ENCODE peak calls at places on chromosomes 3 and 15, in ten cellular contexts. J is neural progenitor cell, C is BJ, O is heart right ventricle, S is AG04450, Q is fibroblast of lung, U is fibroblast of pulmonary artery, A is GM06990, I is fibroblast of mammary gland, D is neuronal stem cell. F is an unnamed sample.

GRCh38 chr15:55703873-55704285 is 39.1 kb downstream of the PRTG start:
- DNase-seq in J (no peak), C (peak), O (no peak), S (no peak), Q (peak), U (peak), A (peak), I (peak), D (no peak), F (peak)

GRCh38 chr3:123762805-123763204 is 121.3 kb downstream of the MYLK start:
- DNase-seq in J (no peak), C (no peak), O (no peak), S (no peak), Q (no peak), U (no peak), A (no peak), I (no peak), D (no peak), F (no peak)

GRCh38 chr3:56467108-56467507 is 1.2 kb downstream of the ERC2 start:
- DNase-seq in J (peak), C (no peak), O (peak), S (no peak), Q (peak), U (peak), A (peak), I (peak), D (peak), F (peak)

GRCh38 chr3:55191911-55192787 is 264.3 kb upstream of the LRTM1 start:
- DNase-seq in J (no peak), C (peak), O (no peak), S (peak), Q (peak), U (peak), A (no peak), I (peak), D (no peak), F (peak)

GRCh38 chr15:95277266-95277665 is 1045.9 kb downstream of the MCTP2 start:
- DNase-seq in J (no peak), C (peak), O (no peak), S (peak), Q (peak), U (no peak), A (no peak), I (peak), D (no peak), F (peak)

GRCh38 chr15:76196949-76197315 is 114.3 kb downstream of the ETFA start:
- DNase-seq in J (no peak), C (no peak), O (peak), S (no peak), Q (no peak), U (no peak), A (no peak), I (no peak), D (no peak), F (no peak)

GRCh38 chr3:44077267-44077666 is 164.4 kb upstream of the TOPAZ1 start:
- DNase-seq in J (peak), C (no peak), O (no peak), S (no peak), Q (no peak), U (peak), A (no peak), I (no peak), D (no peak), F (no peak)

GRCh38 chr15:59294961-59295741 is 77.5 kb downstream of the MYO1E start:
- DNase-seq in J (no peak), C (peak), O (no peak), S (peak), Q (peak), U (peak), A (no peak), I (peak), D (no peak), F (peak)

GRCh38 chr3:30166535-30166934 is 439.9 kb upstream of the TGFBR2 start:
- DNase-seq in J (no peak), C (no peak), O (no peak), S (no peak), Q (no peak), U (no peak), A (no peak), I (no peak), D (no peak), F (no peak)

GRCh38 chr3:128193153-128193552 is 39.9 kb downstream of the EEFSEC start:
- DNase-seq in J (no peak), C (no peak), O (no peak), S (no peak), Q (no peak), U (no peak), A (no peak), I (no peak), D (no peak), F (no peak)
- H3K4me3 ChIP-seq in J (no peak), C (no peak), O (no peak), S (no peak), Q (no peak), U (no peak), A (no peak), I (no peak), D (no peak), F (no peak)

GRCh38 chr15:31396881-31397560 is 70.4 kb downstream of the KLF13 start:
- DNase-seq in J (peak), C (peak), O (peak), S (no peak), Q (peak), U (peak), A (no peak), I (peak), D (peak), F (peak)
- H3K4me3 ChIP-seq in J (peak), C (no peak), O (no peak), S (no peak), Q (no peak), U (no peak), A (no peak), I (no peak), D (peak), F (no peak)

GRCh38 chr3:194167873-194168272 is 31.9 kb downstream of the HES1 start:
- DNase-seq in J (no peak), C (no peak), O (no peak), S (no peak), Q (no peak), U (no peak), A (no peak), I (no peak), D (no peak), F (no peak)

GRCh38 chr3:194165619-194166018 is 29.7 kb downstream of the HES1 start:
- DNase-seq in J (no peak), C (no peak), O (no peak), S (no peak), Q (no peak), U (no peak), A (no peak), I (no peak), D (no peak), F (no peak)

GRCh38 chr3:194168994-194169393 is 33.0 kb downstream of the HES1 start:
- DNase-seq in J (no peak), C (no peak), O (no peak), S (no peak), Q (no peak), U (no peak), A (no peak), I (no peak), D (no peak), F (no peak)

GRCh38 chr3:194166682-194167479 is 30.9 kb downstream of the HES1 start:
- DNase-seq in J (peak), C (no peak), O (peak), S (no peak), Q (peak), U (peak), A (no peak), I (no peak), D (no peak), F (no peak)

GRCh38 chr3:194167480-194167862 is 31.5 kb downstream of the HES1 start:
- DNase-seq in J (no peak), C (no peak), O (no peak), S (no peak), Q (no peak), U (no peak), A (no peak), I (no peak), D (no peak), F (no peak)
- H3K4me3 ChIP-seq in J (no peak), C (no peak), O (no peak), S (no peak), Q (no peak), U (no peak), A (no peak), I (no peak), D (no peak), F (no peak)

GRCh38 chr3:23550402-23550801 is 255.4 kb upstream of the UBE2E1 start:
- DNase-seq in J (no peak), C (no peak), O (no peak), S (no peak), Q (no peak), U (no peak), A (peak), I (no peak), D (no peak), F (no peak)

GRCh38 chr3:23546186-23546585 is 259.6 kb upstream of the UBE2E1 start:
- DNase-seq in J (no peak), C (no peak), O (no peak), S (no peak), Q (no peak), U (peak), A (no peak), I (no peak), D (no peak), F (no peak)

GRCh38 chr3:23548706-23549105 is 257.0 kb upstream of the UBE2E1 start:
- DNase-seq in J (no peak), C (no peak), O (no peak), S (no peak), Q (no peak), U (no peak), A (no peak), I (no peak), D (no peak), F (no peak)

GRCh38 chr3:23547905-23548304 is 257.9 kb upstream of the UBE2E1 start:
- DNase-seq in J (no peak), C (no peak), O (no peak), S (no peak), Q (peak), U (no peak), A (no peak), I (no peak), D (no peak), F (no peak)

DNA sequence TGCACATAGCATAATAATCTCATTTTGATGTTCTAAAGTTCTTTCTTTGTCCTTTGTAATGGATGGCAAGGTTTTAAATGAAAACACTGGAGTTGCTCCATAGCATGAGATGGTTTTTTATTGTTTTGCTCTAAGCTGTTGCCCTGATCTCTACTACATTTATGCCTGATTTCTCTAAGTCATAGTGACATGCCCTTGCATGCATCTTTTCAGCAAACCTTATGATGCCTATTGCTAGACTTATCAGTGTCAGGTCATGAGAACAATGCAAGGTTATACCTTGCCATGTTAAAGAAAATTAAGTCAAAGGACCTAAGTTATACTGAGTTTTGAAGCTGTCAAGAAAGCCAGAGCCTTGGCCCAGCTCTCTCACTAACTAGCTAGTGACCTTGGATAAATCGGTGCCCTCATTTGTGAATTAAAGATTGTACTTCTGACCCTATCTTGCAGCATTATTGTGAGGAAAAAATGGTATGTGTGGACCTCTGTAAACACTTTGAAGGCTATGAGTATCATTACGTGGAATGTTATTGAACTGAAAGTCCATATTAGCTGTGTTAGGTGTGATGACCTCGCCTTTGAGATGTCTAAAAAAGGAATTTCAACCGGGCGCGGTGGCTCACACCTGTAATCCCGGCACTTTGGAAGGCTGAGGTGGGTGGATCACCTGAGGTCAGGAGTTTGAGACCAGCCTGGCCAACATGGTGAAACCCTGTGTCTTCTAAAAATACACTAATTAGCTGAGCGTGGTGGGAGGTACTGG is 256.4 kb upstream of the UBE2E1 start:
- DNase-seq in J (no peak), C (no peak), O (no peak), S (no peak), Q (no peak), U (no peak), A (no peak), I (no peak), D (no peak), F (no peak)
- H3K4me3 ChIP-seq in J (no peak), C (no peak), O (no peak), S (no peak), Q (no peak), U (no peak), A (no peak), I (no peak), D (no peak), F (no peak)

GRCh38 chr3:48427630-48427962 is 2.3 kb downstream of the PLXNB1 start:
- DNase-seq in J (no peak), C (no peak), O (no peak), S (no peak), Q (no peak), U (no peak), A (no peak), I (no peak), D (no peak), F (no peak)
- H3K4me3 ChIP-seq in J (peak), C (no peak), O (peak), S (peak), Q (peak), U (no peak), A (no peak), I (no peak), D (peak), F (no peak)

GRCh38 chr3:62371032-62371734 is 2.2 kb downstream of the FEZF2 start:
- DNase-seq in J (peak), C (no peak), O (no peak), S (no peak), Q (no peak), U (no peak), A (no peak), I (no peak), D (no peak), F (no peak)

GRCh38 chr3:62369476-62369743 is 3.9 kb downstream of the FEZF2 start:
- DNase-seq in J (no peak), C (no peak), O (no peak), S (no peak), Q (no peak), U (no peak), A (no peak), I (no peak), D (no peak), F (no peak)

GRCh38 chr3:62370112-62371031 is 3.0 kb downstream of the FEZF2 start:
- DNase-seq in J (peak), C (no peak), O (no peak), S (no peak), Q (no peak), U (no peak), A (no peak), I (no peak), D (no peak), F (no peak)

GRCh38 chr3:62367735-62368704 is 5.3 kb downstream of the FEZF2 start:
- DNase-seq in J (peak), C (no peak), O (no peak), S (no peak), Q (no peak), U (no peak), A (no peak), I (no peak), D (no peak), F (no peak)

DNA sequence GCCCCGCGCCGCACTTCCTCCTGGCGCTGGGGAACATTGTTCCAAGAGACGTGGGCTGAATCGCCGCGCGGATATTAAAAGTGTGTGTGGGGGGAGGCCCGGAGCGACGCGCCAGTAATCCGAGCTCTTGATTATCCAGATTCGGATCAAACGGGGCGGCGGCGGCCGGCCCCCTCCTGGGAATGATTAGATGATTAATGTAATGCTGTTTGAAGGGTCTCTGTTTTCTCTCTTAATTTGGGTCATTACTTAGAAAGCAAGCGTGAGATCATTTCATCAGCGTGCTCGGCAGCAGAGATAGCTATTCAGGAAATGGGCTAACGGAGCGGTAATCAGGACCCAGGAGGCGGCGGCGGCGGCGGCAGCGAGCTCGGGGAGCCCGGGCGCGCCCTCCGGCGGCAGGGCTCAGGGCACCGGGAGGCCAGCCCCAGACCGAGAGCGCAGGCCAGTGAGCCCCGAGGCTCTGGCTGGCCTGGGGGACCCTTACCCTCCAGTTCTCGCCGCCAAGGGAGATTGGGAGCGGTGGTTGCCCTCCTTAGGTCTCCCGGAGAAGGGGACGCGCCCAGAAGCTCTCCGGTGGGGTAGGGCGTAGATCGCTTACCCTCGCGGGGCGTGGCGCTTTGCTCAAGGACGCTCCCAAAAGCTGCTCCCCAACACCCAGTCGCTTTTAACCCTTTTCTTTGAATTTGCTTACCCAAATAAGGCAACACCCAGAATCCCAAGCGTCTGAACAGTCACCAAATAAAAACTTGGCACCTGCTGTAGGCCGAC is 4.5 kb downstream of the FEZF2 start:
- DNase-seq in J (peak), C (no peak), O (no peak), S (no peak), Q (no peak), U (no peak), A (no peak), I (no peak), D (no peak), F (no peak)
- H3K4me3 ChIP-seq in J (peak), C (no peak), O (peak), S (no peak), Q (peak), U (no peak), A (no peak), I (peak), D (peak), F (peak)

GRCh38 chr15:74826911-74827310 is 484 bp downstream of the CPLX3 start:
- DNase-seq in J (peak), C (no peak), O (no peak), S (no peak), Q (no peak), U (no peak), A (no peak), I (no peak), D (no peak), F (no peak)
- H3K4me3 ChIP-seq in J (no peak), C (no peak), O (no peak), S (no peak), Q (no peak), U (no peak), A (no peak), I (no peak), D (no peak), F (no peak)